ENCODE peak calls at places on chromosomes 13 and 19, in seven cellular contexts. One of them, this sample, is unnamed.

GRCh38 chr13:74889321-74889720 is 592.6 kb downstream of the TBC1D4 start:
- DNase-seq in CD8-positive, alpha-beta T cell: no peak
- DNase-seq in psoas muscle: no peak
- DNase-seq in dorsolateral prefrontal cortex: no peak
- DNase-seq in A549: no peak
- DNase-seq in sigmoid colon: no peak
- DNase-seq in endodermal cell: no peak
- DNase-seq in this sample: no peak

GRCh38 chr19:17616961-17617806 is 61.7 kb downstream of the COLGALT1 start:
- DNase-seq in CD8-positive, alpha-beta T cell: no peak
- DNase-seq in psoas muscle: no peak
- DNase-seq in dorsolateral prefrontal cortex: no peak
- DNase-seq in A549: peak
- DNase-seq in sigmoid colon: no peak
- DNase-seq in endodermal cell: peak
- DNase-seq in this sample: no peak

GRCh38 chr13:43268632-43269031 is 245.2 kb downstream of the DNAJC15 start:
- DNase-seq in CD8-positive, alpha-beta T cell: no peak
- DNase-seq in psoas muscle: no peak
- DNase-seq in dorsolateral prefrontal cortex: no peak
- DNase-seq in A549: no peak
- DNase-seq in sigmoid colon: no peak
- DNase-seq in endodermal cell: no peak
- DNase-seq in this sample: no peak

GRCh38 chr13:113069861-113070805 is 35.5 kb upstream of the F7 start:
- DNase-seq in CD8-positive, alpha-beta T cell: no peak
- DNase-seq in psoas muscle: no peak
- DNase-seq in dorsolateral prefrontal cortex: no peak
- DNase-seq in A549: no peak
- DNase-seq in sigmoid colon: no peak
- DNase-seq in endodermal cell: no peak
- DNase-seq in this sample: no peak

GRCh38 chr13:101915755-101916107 is 463.3 kb downstream of the ITGBL1 start:
- DNase-seq in CD8-positive, alpha-beta T cell: no peak
- DNase-seq in psoas muscle: no peak
- DNase-seq in dorsolateral prefrontal cortex: no peak
- DNase-seq in A549: no peak
- DNase-seq in sigmoid colon: no peak
- DNase-seq in endodermal cell: no peak
- DNase-seq in this sample: no peak

GRCh38 chr13:22256111-22256639 is 585.3 kb downstream of the FGF9 start:
- DNase-seq in CD8-positive, alpha-beta T cell: no peak
- DNase-seq in psoas muscle: no peak
- DNase-seq in dorsolateral prefrontal cortex: no peak
- DNase-seq in A549: no peak
- DNase-seq in sigmoid colon: no peak
- DNase-seq in endodermal cell: no peak
- DNase-seq in this sample: no peak

GRCh38 chr19:3314962-3315675 is 51.3 kb upstream of the NFIC start:
- DNase-seq in CD8-positive, alpha-beta T cell: no peak
- DNase-seq in psoas muscle: no peak
- DNase-seq in dorsolateral prefrontal cortex: no peak
- DNase-seq in A549: no peak
- DNase-seq in sigmoid colon: no peak
- DNase-seq in endodermal cell: no peak
- DNase-seq in this sample: no peak

GRCh38 chr13:40217675-40218074 is 448.8 kb downstream of the FOXO1 start:
- DNase-seq in CD8-positive, alpha-beta T cell: no peak
- DNase-seq in psoas muscle: no peak
- DNase-seq in dorsolateral prefrontal cortex: no peak
- DNase-seq in A549: no peak
- DNase-seq in sigmoid colon: no peak
- DNase-seq in endodermal cell: no peak
- DNase-seq in this sample: no peak

GRCh38 chr13:113548778-113549621 is 35.6 kb upstream of the TFDP1 start:
- DNase-seq in CD8-positive, alpha-beta T cell: no peak
- DNase-seq in psoas muscle: no peak
- DNase-seq in dorsolateral prefrontal cortex: no peak
- DNase-seq in A549: no peak
- DNase-seq in sigmoid colon: no peak
- DNase-seq in endodermal cell: peak
- DNase-seq in this sample: no peak

GRCh38 chr19:1384085-1384462 is 367 bp downstream of the NDUFS7 start:
- DNase-seq in CD8-positive, alpha-beta T cell: no peak
- DNase-seq in psoas muscle: no peak
- DNase-seq in dorsolateral prefrontal cortex: no peak
- DNase-seq in A549: no peak
- DNase-seq in sigmoid colon: no peak
- DNase-seq in endodermal cell: no peak
- DNase-seq in this sample: no peak

GRCh38 chr19:49453757-49454248 is 778 bp downstream of the ALDH16A1 start:
- DNase-seq in CD8-positive, alpha-beta T cell: no peak
- DNase-seq in psoas muscle: no peak
- DNase-seq in dorsolateral prefrontal cortex: no peak
- DNase-seq in A549: no peak
- DNase-seq in sigmoid colon: no peak
- DNase-seq in endodermal cell: no peak
- DNase-seq in this sample: no peak

GRCh38 chr19:35642798-35643254 is 1.3 kb downstream of the ETV2 start:
- DNase-seq in CD8-positive, alpha-beta T cell: no peak
- DNase-seq in psoas muscle: no peak
- DNase-seq in dorsolateral prefrontal cortex: no peak
- DNase-seq in A549: no peak
- DNase-seq in sigmoid colon: no peak
- DNase-seq in endodermal cell: no peak
- DNase-seq in this sample: no peak

GRCh38 chr19:50565984-50566903 is 2.0 kb downstream of the LRRC4B start:
- DNase-seq in CD8-positive, alpha-beta T cell: no peak
- DNase-seq in psoas muscle: no peak
- DNase-seq in dorsolateral prefrontal cortex: peak
- DNase-seq in A549: no peak
- DNase-seq in sigmoid colon: no peak
- DNase-seq in endodermal cell: peak
- DNase-seq in this sample: no peak

GRCh38 chr19:8391274-8392016 is 1.3 kb downstream of the RAB11B start:
- DNase-seq in CD8-positive, alpha-beta T cell: no peak
- DNase-seq in psoas muscle: peak
- DNase-seq in dorsolateral prefrontal cortex: no peak
- DNase-seq in A549: no peak
- DNase-seq in sigmoid colon: peak
- DNase-seq in endodermal cell: no peak
- DNase-seq in this sample: no peak

GRCh38 chr13:99986751-99987150 is 5.2 kb downstream of the ZIC2 start:
- DNase-seq in CD8-positive, alpha-beta T cell: no peak
- DNase-seq in psoas muscle: no peak
- DNase-seq in dorsolateral prefrontal cortex: no peak
- DNase-seq in A549: no peak
- DNase-seq in sigmoid colon: no peak
- DNase-seq in endodermal cell: peak
- DNase-seq in this sample: no peak

GRCh38 chr19:8423821-8424223 is 10.7 kb downstream of the MARCHF2 start:
- DNase-seq in CD8-positive, alpha-beta T cell: no peak
- DNase-seq in psoas muscle: peak
- DNase-seq in dorsolateral prefrontal cortex: no peak
- DNase-seq in A549: peak
- DNase-seq in sigmoid colon: peak
- DNase-seq in endodermal cell: peak
- DNase-seq in this sample: peak

GRCh38 chr13:43289458-43290255 is 266.3 kb downstream of the DNAJC15 start:
- DNase-seq in CD8-positive, alpha-beta T cell: no peak
- DNase-seq in psoas muscle: no peak
- DNase-seq in dorsolateral prefrontal cortex: no peak
- DNase-seq in A549: no peak
- DNase-seq in sigmoid colon: no peak
- DNase-seq in endodermal cell: no peak
- DNase-seq in this sample: no peak

GRCh38 chr19:53511357-53511756 is 26.6 kb upstream of the ZNF331 start:
- DNase-seq in CD8-positive, alpha-beta T cell: no peak
- DNase-seq in psoas muscle: no peak
- DNase-seq in dorsolateral prefrontal cortex: no peak
- DNase-seq in A549: no peak
- DNase-seq in sigmoid colon: no peak
- DNase-seq in endodermal cell: no peak
- DNase-seq in this sample: no peak

GRCh38 chr19:53509845-53510244 is 28.1 kb upstream of the ZNF331 start:
- DNase-seq in CD8-positive, alpha-beta T cell: no peak
- DNase-seq in psoas muscle: no peak
- DNase-seq in dorsolateral prefrontal cortex: no peak
- DNase-seq in A549: no peak
- DNase-seq in sigmoid colon: no peak
- DNase-seq in endodermal cell: no peak
- DNase-seq in this sample: no peak

GRCh38 chr19:53507523-53508442 is 30.2 kb upstream of the ZNF331 start:
- DNase-seq in CD8-positive, alpha-beta T cell: no peak
- DNase-seq in psoas muscle: no peak
- DNase-seq in dorsolateral prefrontal cortex: no peak
- DNase-seq in A549: no peak
- DNase-seq in sigmoid colon: no peak
- DNase-seq in endodermal cell: no peak
- DNase-seq in this sample: no peak

GRCh38 chr19:53509443-53509842 is 28.5 kb upstream of the ZNF331 start:
- DNase-seq in CD8-positive, alpha-beta T cell: no peak
- DNase-seq in psoas muscle: no peak
- DNase-seq in dorsolateral prefrontal cortex: no peak
- DNase-seq in A549: no peak
- DNase-seq in sigmoid colon: no peak
- DNase-seq in endodermal cell: peak
- DNase-seq in this sample: no peak

GRCh38 chr19:53511933-53512374 is 26.0 kb upstream of the ZNF331 start:
- DNase-seq in CD8-positive, alpha-beta T cell: peak
- DNase-seq in psoas muscle: peak
- DNase-seq in dorsolateral prefrontal cortex: no peak
- DNase-seq in A549: no peak
- DNase-seq in sigmoid colon: peak
- DNase-seq in endodermal cell: peak
- DNase-seq in this sample: peak
- TF ChIP-seq CTCF in CD8-positive, alpha-beta T cell: peak
- TF ChIP-seq CTCF in psoas muscle: peak
- TF ChIP-seq CTCF in dorsolateral prefrontal cortex: peak
- TF ChIP-seq CTCF in A549: no peak
- TF ChIP-seq CTCF in sigmoid colon: peak
- TF ChIP-seq CTCF in endodermal cell: peak
- TF ChIP-seq CTCF in this sample: peak

DNA sequence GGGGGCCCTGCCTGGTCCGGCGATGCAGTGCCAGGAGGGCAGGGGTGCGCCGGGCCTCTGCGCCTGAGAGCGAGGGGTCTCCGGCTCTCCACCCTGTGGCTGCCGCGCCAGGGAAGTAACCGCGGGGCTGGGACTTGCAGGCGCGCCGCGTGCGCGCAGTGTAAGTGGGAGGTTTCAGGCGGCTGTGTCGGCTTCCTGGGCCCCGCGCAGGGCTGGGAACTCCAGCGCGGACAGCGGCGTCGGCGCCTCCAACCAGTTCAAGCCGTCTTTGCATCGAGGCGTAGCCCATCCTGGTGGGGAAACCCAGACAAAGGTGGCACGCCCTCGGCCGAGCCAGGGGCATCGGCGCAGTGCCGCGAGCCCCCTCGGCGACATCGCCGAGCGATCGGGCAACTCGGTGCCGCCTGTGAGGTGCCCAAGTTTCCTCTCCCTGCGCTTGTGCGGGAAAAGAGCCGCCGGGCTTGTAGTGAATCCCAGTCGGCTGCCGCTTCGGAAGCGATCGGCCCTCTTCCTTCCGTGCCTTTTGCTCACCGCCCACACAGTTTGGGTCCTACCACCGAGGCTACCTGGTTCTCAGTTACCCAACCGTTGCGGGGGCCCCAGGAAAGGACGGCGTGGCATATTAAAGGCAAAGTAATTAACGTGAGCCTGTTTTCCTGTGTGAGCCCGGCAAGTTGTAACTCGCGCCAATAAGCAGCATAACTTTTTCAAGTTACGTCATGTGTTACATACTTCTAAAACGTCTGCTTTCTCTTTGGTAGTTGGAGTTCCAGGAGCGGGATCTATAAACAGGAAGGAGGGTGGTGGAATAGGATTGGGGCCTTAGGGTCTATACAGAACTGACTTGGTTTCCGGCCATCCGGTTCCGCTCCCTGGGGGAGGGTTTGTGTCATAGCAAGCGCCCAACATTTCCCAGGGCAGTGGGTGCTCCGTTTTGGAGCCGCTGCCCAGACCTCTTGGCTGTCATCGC is 1.2 kb downstream of the LRCH1 start:
- DNase-seq in CD8-positive, alpha-beta T cell: peak
- DNase-seq in psoas muscle: peak
- DNase-seq in dorsolateral prefrontal cortex: no peak
- DNase-seq in A549: peak
- DNase-seq in sigmoid colon: peak
- DNase-seq in endodermal cell: peak
- DNase-seq in this sample: peak
- TF ChIP-seq CTCF in CD8-positive, alpha-beta T cell: no peak
- TF ChIP-seq CTCF in psoas muscle: peak
- TF ChIP-seq CTCF in dorsolateral prefrontal cortex: no peak
- TF ChIP-seq CTCF in A549: no peak
- TF ChIP-seq CTCF in sigmoid colon: peak
- TF ChIP-seq CTCF in endodermal cell: peak
- TF ChIP-seq CTCF in this sample: peak

GRCh38 chr13:106145997-106146864 is 389.2 kb downstream of the EFNB2 start:
- DNase-seq in CD8-positive, alpha-beta T cell: no peak
- DNase-seq in psoas muscle: no peak
- DNase-seq in dorsolateral prefrontal cortex: no peak
- DNase-seq in A549: no peak
- DNase-seq in sigmoid colon: no peak
- DNase-seq in endodermal cell: peak
- DNase-seq in this sample: no peak
- TF ChIP-seq CTCF in CD8-positive, alpha-beta T cell: no peak
- TF ChIP-seq CTCF in psoas muscle: no peak
- TF ChIP-seq CTCF in dorsolateral prefrontal cortex: no peak
- TF ChIP-seq CTCF in A549: no peak
- TF ChIP-seq CTCF in sigmoid colon: no peak
- TF ChIP-seq CTCF in endodermal cell: peak
- TF ChIP-seq CTCF in this sample: peak

DNA sequence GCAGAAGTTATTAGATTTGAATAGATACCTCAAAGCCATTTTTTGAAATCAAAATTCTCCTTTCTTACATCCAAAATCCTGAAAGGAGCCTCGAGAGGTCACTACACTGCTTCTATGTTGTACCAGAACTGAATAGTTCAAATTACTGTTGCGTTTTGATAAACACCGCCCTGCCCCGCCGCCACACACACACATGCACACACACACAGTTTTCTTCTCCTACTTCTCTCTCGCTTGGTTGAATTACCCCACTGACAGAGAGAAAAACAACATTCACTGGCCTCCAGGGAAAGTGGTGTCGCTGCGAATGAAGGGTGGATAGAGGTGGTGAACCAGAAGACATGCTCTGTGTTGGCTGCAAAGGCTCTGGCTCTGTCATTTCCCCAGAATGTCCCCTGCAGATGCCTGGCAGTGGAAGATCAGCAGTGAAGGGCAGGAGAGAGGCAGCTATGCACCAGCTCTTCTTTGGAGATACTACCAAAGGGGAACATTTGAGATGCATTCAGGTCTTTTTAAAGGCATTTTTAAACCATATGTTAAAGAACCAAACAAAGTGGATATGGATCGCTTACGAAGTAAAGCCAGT is 183.3 kb upstream of the RFC3 start:
- DNase-seq in CD8-positive, alpha-beta T cell: no peak
- DNase-seq in psoas muscle: peak
- DNase-seq in dorsolateral prefrontal cortex: no peak
- DNase-seq in A549: no peak
- DNase-seq in sigmoid colon: no peak
- DNase-seq in endodermal cell: no peak
- DNase-seq in this sample: peak
- TF ChIP-seq CTCF in CD8-positive, alpha-beta T cell: no peak
- TF ChIP-seq CTCF in psoas muscle: no peak
- TF ChIP-seq CTCF in dorsolateral prefrontal cortex: no peak
- TF ChIP-seq CTCF in A549: no peak
- TF ChIP-seq CTCF in sigmoid colon: no peak
- TF ChIP-seq CTCF in endodermal cell: no peak
- TF ChIP-seq CTCF in this sample: no peak

GRCh38 chr19:19663292-19664120 is at the start of gene ATP13A1:
- DNase-seq in CD8-positive, alpha-beta T cell: peak
- DNase-seq in psoas muscle: peak
- DNase-seq in dorsolateral prefrontal cortex: peak
- DNase-seq in A549: peak
- DNase-seq in sigmoid colon: peak
- DNase-seq in endodermal cell: peak
- DNase-seq in this sample: peak
- TF ChIP-seq CTCF in CD8-positive, alpha-beta T cell: peak
- TF ChIP-seq CTCF in psoas muscle: peak
- TF ChIP-seq CTCF in dorsolateral prefrontal cortex: peak
- TF ChIP-seq CTCF in A549: peak
- TF ChIP-seq CTCF in sigmoid colon: no peak
- TF ChIP-seq CTCF in endodermal cell: peak
- TF ChIP-seq CTCF in this sample: peak

This sample was measured in neural crest cell.